ENCODE peak calls at places on chromosomes 1 and 21, in ten cellular contexts. One of them, this sample, is unnamed.

GRCh38 chr1:161021168-161021958 is 411 bp upstream of the F11R start:
- DNase-seq in CD8-positive, alpha-beta T cell: peak
- DNase-seq in adrenal gland: peak
- DNase-seq in epithelial cell of esophagus: peak
- DNase-seq in astrocyte of the spinal cord: no peak
- DNase-seq in PC-9: peak
- DNase-seq in fibroblast of mammary gland: no peak
- DNase-seq in chondrocyte: no peak
- DNase-seq in type B pancreatic cell: peak
- DNase-seq in activated B cell treated with CpG ODN at 0.5 μM for 24 hours: peak
- DNase-seq in this sample: peak

GRCh38 chr1:23931481-23931880 is 18.3 kb upstream of the CNR2 start:
- DNase-seq in CD8-positive, alpha-beta T cell: no peak
- DNase-seq in adrenal gland: no peak
- DNase-seq in epithelial cell of esophagus: no peak
- DNase-seq in astrocyte of the spinal cord: no peak
- DNase-seq in PC-9: no peak
- DNase-seq in fibroblast of mammary gland: no peak
- DNase-seq in chondrocyte: no peak
- DNase-seq in type B pancreatic cell: no peak
- DNase-seq in activated B cell treated with CpG ODN at 0.5 μM for 24 hours: no peak
- DNase-seq in this sample: no peak

GRCh38 chr1:164662462-164662861 is 103.5 kb downstream of the PBX1 start:
- DNase-seq in CD8-positive, alpha-beta T cell: no peak
- DNase-seq in adrenal gland: no peak
- DNase-seq in epithelial cell of esophagus: no peak
- DNase-seq in astrocyte of the spinal cord: no peak
- DNase-seq in PC-9: no peak
- DNase-seq in fibroblast of mammary gland: no peak
- DNase-seq in chondrocyte: no peak
- DNase-seq in type B pancreatic cell: no peak
- DNase-seq in activated B cell treated with CpG ODN at 0.5 μM for 24 hours: no peak
- DNase-seq in this sample: no peak

GRCh38 chr1:170705981-170706380 is 42.0 kb downstream of the PRRX1 start:
- DNase-seq in CD8-positive, alpha-beta T cell: no peak
- DNase-seq in adrenal gland: no peak
- DNase-seq in epithelial cell of esophagus: no peak
- DNase-seq in astrocyte of the spinal cord: no peak
- DNase-seq in PC-9: no peak
- DNase-seq in fibroblast of mammary gland: no peak
- DNase-seq in chondrocyte: no peak
- DNase-seq in type B pancreatic cell: no peak
- DNase-seq in activated B cell treated with CpG ODN at 0.5 μM for 24 hours: no peak
- DNase-seq in this sample: no peak

GRCh38 chr1:115669002-115669673 is 27.4 kb downstream of the VANGL1 start:
- DNase-seq in CD8-positive, alpha-beta T cell: no peak
- DNase-seq in adrenal gland: no peak
- DNase-seq in epithelial cell of esophagus: peak
- DNase-seq in astrocyte of the spinal cord: peak
- DNase-seq in PC-9: peak
- DNase-seq in fibroblast of mammary gland: peak
- DNase-seq in chondrocyte: no peak
- DNase-seq in type B pancreatic cell: no peak
- DNase-seq in activated B cell treated with CpG ODN at 0.5 μM for 24 hours: no peak
- DNase-seq in this sample: peak

GRCh38 chr21:39384674-39385298 is 35.9 kb upstream of the HMGN1 start:
- DNase-seq in CD8-positive, alpha-beta T cell: no peak
- DNase-seq in adrenal gland: no peak
- DNase-seq in epithelial cell of esophagus: no peak
- DNase-seq in astrocyte of the spinal cord: peak
- DNase-seq in PC-9: no peak
- DNase-seq in fibroblast of mammary gland: peak
- DNase-seq in chondrocyte: no peak
- DNase-seq in type B pancreatic cell: no peak
- DNase-seq in activated B cell treated with CpG ODN at 0.5 μM for 24 hours: no peak
- DNase-seq in this sample: no peak

GRCh38 chr1:205582471-205583291 is 49.1 kb downstream of the ELK4 start:
- DNase-seq in CD8-positive, alpha-beta T cell: no peak
- DNase-seq in adrenal gland: no peak
- DNase-seq in epithelial cell of esophagus: no peak
- DNase-seq in astrocyte of the spinal cord: no peak
- DNase-seq in PC-9: no peak
- DNase-seq in fibroblast of mammary gland: no peak
- DNase-seq in chondrocyte: peak
- DNase-seq in type B pancreatic cell: no peak
- DNase-seq in activated B cell treated with CpG ODN at 0.5 μM for 24 hours: no peak
- DNase-seq in this sample: no peak

GRCh38 chr1:41003640-41004220 is 17.8 kb downstream of the SLFNL1 start:
- DNase-seq in CD8-positive, alpha-beta T cell: peak
- DNase-seq in adrenal gland: peak
- DNase-seq in epithelial cell of esophagus: peak
- DNase-seq in astrocyte of the spinal cord: peak
- DNase-seq in PC-9: peak
- DNase-seq in fibroblast of mammary gland: peak
- DNase-seq in chondrocyte: no peak
- DNase-seq in type B pancreatic cell: no peak
- DNase-seq in activated B cell treated with CpG ODN at 0.5 μM for 24 hours: peak
- DNase-seq in this sample: peak

GRCh38 chr1:154837679-154838171 is 32.4 kb downstream of the KCNN3 start:
- DNase-seq in CD8-positive, alpha-beta T cell: no peak
- DNase-seq in adrenal gland: no peak
- DNase-seq in epithelial cell of esophagus: no peak
- DNase-seq in astrocyte of the spinal cord: no peak
- DNase-seq in PC-9: no peak
- DNase-seq in fibroblast of mammary gland: no peak
- DNase-seq in chondrocyte: no peak
- DNase-seq in type B pancreatic cell: no peak
- DNase-seq in activated B cell treated with CpG ODN at 0.5 μM for 24 hours: no peak
- DNase-seq in this sample: no peak

GRCh38 chr1:30162565-30162964 is 560.8 kb downstream of the MATN1 start:
- DNase-seq in CD8-positive, alpha-beta T cell: no peak
- DNase-seq in adrenal gland: no peak
- DNase-seq in epithelial cell of esophagus: no peak
- DNase-seq in astrocyte of the spinal cord: no peak
- DNase-seq in PC-9: no peak
- DNase-seq in fibroblast of mammary gland: no peak
- DNase-seq in chondrocyte: no peak
- DNase-seq in type B pancreatic cell: no peak
- DNase-seq in activated B cell treated with CpG ODN at 0.5 μM for 24 hours: no peak
- DNase-seq in this sample: no peak

GRCh38 chr1:151728151-151728711 is 6.9 kb downstream of the RIIAD1 start:
- DNase-seq in CD8-positive, alpha-beta T cell: no peak
- DNase-seq in adrenal gland: no peak
- DNase-seq in epithelial cell of esophagus: peak
- DNase-seq in astrocyte of the spinal cord: peak
- DNase-seq in PC-9: no peak
- DNase-seq in fibroblast of mammary gland: peak
- DNase-seq in chondrocyte: no peak
- DNase-seq in type B pancreatic cell: no peak
- DNase-seq in activated B cell treated with CpG ODN at 0.5 μM for 24 hours: no peak
- DNase-seq in this sample: no peak

GRCh38 chr1:26218906-26219494 is 15.0 kb upstream of the CEP85 start:
- DNase-seq in CD8-positive, alpha-beta T cell: no peak
- DNase-seq in adrenal gland: no peak
- DNase-seq in epithelial cell of esophagus: no peak
- DNase-seq in astrocyte of the spinal cord: no peak
- DNase-seq in PC-9: peak
- DNase-seq in fibroblast of mammary gland: no peak
- DNase-seq in chondrocyte: no peak
- DNase-seq in type B pancreatic cell: no peak
- DNase-seq in activated B cell treated with CpG ODN at 0.5 μM for 24 hours: no peak
- DNase-seq in this sample: no peak

GRCh38 chr1:8020032-8020431 is 6.1 kb downstream of the ERRFI1 start:
- DNase-seq in CD8-positive, alpha-beta T cell: no peak
- DNase-seq in adrenal gland: no peak
- DNase-seq in epithelial cell of esophagus: peak
- DNase-seq in astrocyte of the spinal cord: peak
- DNase-seq in PC-9: peak
- DNase-seq in fibroblast of mammary gland: peak
- DNase-seq in chondrocyte: no peak
- DNase-seq in type B pancreatic cell: no peak
- DNase-seq in activated B cell treated with CpG ODN at 0.5 μM for 24 hours: no peak
- DNase-seq in this sample: peak

GRCh38 chr1:32969556-32969955 is 4.9 kb upstream of the RNF19B start:
- DNase-seq in CD8-positive, alpha-beta T cell: no peak
- DNase-seq in adrenal gland: no peak
- DNase-seq in epithelial cell of esophagus: peak
- DNase-seq in astrocyte of the spinal cord: no peak
- DNase-seq in PC-9: peak
- DNase-seq in fibroblast of mammary gland: peak
- DNase-seq in chondrocyte: no peak
- DNase-seq in type B pancreatic cell: no peak
- DNase-seq in activated B cell treated with CpG ODN at 0.5 μM for 24 hours: no peak
- DNase-seq in this sample: no peak

GRCh38 chr21:42369821-42370220 is 3.5 kb upstream of the TFF1 start:
- DNase-seq in CD8-positive, alpha-beta T cell: no peak
- DNase-seq in adrenal gland: no peak
- DNase-seq in epithelial cell of esophagus: no peak
- DNase-seq in astrocyte of the spinal cord: no peak
- DNase-seq in PC-9: no peak
- DNase-seq in fibroblast of mammary gland: no peak
- DNase-seq in chondrocyte: peak
- DNase-seq in type B pancreatic cell: no peak
- DNase-seq in activated B cell treated with CpG ODN at 0.5 μM for 24 hours: no peak
- DNase-seq in this sample: no peak
- TF ChIP-seq CTCF in CD8-positive, alpha-beta T cell: no peak
- TF ChIP-seq CTCF in adrenal gland: no peak
- TF ChIP-seq CTCF in epithelial cell of esophagus: no peak
- TF ChIP-seq CTCF in astrocyte of the spinal cord: no peak
- TF ChIP-seq CTCF in PC-9: no peak
- TF ChIP-seq CTCF in fibroblast of mammary gland: no peak
- TF ChIP-seq CTCF in chondrocyte: no peak
- TF ChIP-seq CTCF in type B pancreatic cell: peak
- TF ChIP-seq CTCF in activated B cell treated with CpG ODN at 0.5 μM for 24 hours: no peak
- TF ChIP-seq CTCF in this sample: no peak

DNA sequence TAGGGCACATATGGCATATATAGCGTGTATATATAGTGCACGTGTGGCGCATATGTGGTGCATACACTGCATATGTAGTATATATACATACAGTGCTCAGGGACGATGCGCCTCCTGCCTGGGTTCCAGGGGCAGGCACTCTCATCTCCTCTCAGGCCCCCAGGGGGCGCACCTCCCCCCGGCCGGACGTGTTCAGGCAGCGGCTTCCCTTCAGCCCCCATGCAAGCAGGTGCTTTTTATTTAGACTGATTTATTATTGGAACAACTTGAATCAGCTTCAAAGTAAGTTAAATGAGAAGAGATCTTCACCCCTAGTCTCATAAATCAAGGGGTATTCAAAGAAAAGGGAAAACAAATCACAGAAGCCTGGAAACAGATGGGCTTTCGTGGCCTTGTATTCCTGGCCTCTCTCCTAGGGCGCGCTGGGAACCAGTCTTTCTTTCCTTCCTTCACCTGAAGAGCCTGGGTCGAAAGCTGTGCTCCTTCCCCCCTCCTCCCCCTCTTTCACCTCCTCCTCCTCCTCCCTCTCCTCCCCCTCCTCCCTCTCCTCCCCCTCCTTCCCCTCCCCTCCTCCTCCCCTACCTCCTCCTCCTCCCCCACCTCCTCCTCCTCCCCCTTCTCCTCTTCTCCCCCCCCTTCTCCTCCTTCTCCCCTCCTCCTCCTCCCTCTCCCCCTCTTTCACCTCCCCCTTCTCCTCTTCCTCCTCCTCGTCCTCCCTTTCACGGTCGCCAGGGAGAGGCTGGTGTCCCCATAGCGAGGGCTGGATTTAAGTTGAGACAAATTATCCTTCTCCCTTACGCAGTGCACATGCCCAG is 64.7 kb downstream of the UBIAD1 start:
- DNase-seq in CD8-positive, alpha-beta T cell: peak
- DNase-seq in adrenal gland: peak
- DNase-seq in epithelial cell of esophagus: peak
- DNase-seq in astrocyte of the spinal cord: peak
- DNase-seq in PC-9: peak
- DNase-seq in fibroblast of mammary gland: peak
- DNase-seq in chondrocyte: no peak
- DNase-seq in type B pancreatic cell: no peak
- DNase-seq in activated B cell treated with CpG ODN at 0.5 μM for 24 hours: peak
- DNase-seq in this sample: peak
- TF ChIP-seq CTCF in CD8-positive, alpha-beta T cell: peak
- TF ChIP-seq CTCF in adrenal gland: peak
- TF ChIP-seq CTCF in epithelial cell of esophagus: peak
- TF ChIP-seq CTCF in astrocyte of the spinal cord: peak
- TF ChIP-seq CTCF in PC-9: peak
- TF ChIP-seq CTCF in fibroblast of mammary gland: peak
- TF ChIP-seq CTCF in chondrocyte: peak
- TF ChIP-seq CTCF in type B pancreatic cell: peak
- TF ChIP-seq CTCF in activated B cell treated with CpG ODN at 0.5 μM for 24 hours: peak
- TF ChIP-seq CTCF in this sample: peak

GRCh38 chr1:234617986-234618725 is 8.2 kb upstream of the IRF2BP2 start:
- DNase-seq in CD8-positive, alpha-beta T cell: no peak
- DNase-seq in adrenal gland: no peak
- DNase-seq in epithelial cell of esophagus: peak
- DNase-seq in astrocyte of the spinal cord: peak
- DNase-seq in PC-9: no peak
- DNase-seq in fibroblast of mammary gland: peak
- DNase-seq in chondrocyte: no peak
- DNase-seq in type B pancreatic cell: no peak
- DNase-seq in activated B cell treated with CpG ODN at 0.5 μM for 24 hours: no peak
- DNase-seq in this sample: peak

GRCh38 chr1:234618726-234619049 is 8.7 kb upstream of the IRF2BP2 start:
- DNase-seq in CD8-positive, alpha-beta T cell: no peak
- DNase-seq in adrenal gland: no peak
- DNase-seq in epithelial cell of esophagus: no peak
- DNase-seq in astrocyte of the spinal cord: no peak
- DNase-seq in PC-9: no peak
- DNase-seq in fibroblast of mammary gland: no peak
- DNase-seq in chondrocyte: no peak
- DNase-seq in type B pancreatic cell: no peak
- DNase-seq in activated B cell treated with CpG ODN at 0.5 μM for 24 hours: no peak
- DNase-seq in this sample: no peak

GRCh38 chr1:234619071-234619480 is 9.1 kb upstream of the IRF2BP2 start:
- DNase-seq in CD8-positive, alpha-beta T cell: no peak
- DNase-seq in adrenal gland: no peak
- DNase-seq in epithelial cell of esophagus: peak
- DNase-seq in astrocyte of the spinal cord: peak
- DNase-seq in PC-9: no peak
- DNase-seq in fibroblast of mammary gland: peak
- DNase-seq in chondrocyte: no peak
- DNase-seq in type B pancreatic cell: no peak
- DNase-seq in activated B cell treated with CpG ODN at 0.5 μM for 24 hours: no peak
- DNase-seq in this sample: no peak

GRCh38 chr1:234616644-234617043 is 6.7 kb upstream of the IRF2BP2 start:
- DNase-seq in CD8-positive, alpha-beta T cell: no peak
- DNase-seq in adrenal gland: no peak
- DNase-seq in epithelial cell of esophagus: peak
- DNase-seq in astrocyte of the spinal cord: peak
- DNase-seq in PC-9: no peak
- DNase-seq in fibroblast of mammary gland: peak
- DNase-seq in chondrocyte: no peak
- DNase-seq in type B pancreatic cell: no peak
- DNase-seq in activated B cell treated with CpG ODN at 0.5 μM for 24 hours: no peak
- DNase-seq in this sample: no peak

GRCh38 chr1:234617135-234617985 is 7.4 kb upstream of the IRF2BP2 start:
- DNase-seq in CD8-positive, alpha-beta T cell: no peak
- DNase-seq in adrenal gland: no peak
- DNase-seq in epithelial cell of esophagus: no peak
- DNase-seq in astrocyte of the spinal cord: peak
- DNase-seq in PC-9: no peak
- DNase-seq in fibroblast of mammary gland: peak
- DNase-seq in chondrocyte: no peak
- DNase-seq in type B pancreatic cell: no peak
- DNase-seq in activated B cell treated with CpG ODN at 0.5 μM for 24 hours: no peak
- DNase-seq in this sample: no peak
- TF ChIP-seq CTCF in CD8-positive, alpha-beta T cell: peak
- TF ChIP-seq CTCF in adrenal gland: no peak
- TF ChIP-seq CTCF in epithelial cell of esophagus: no peak
- TF ChIP-seq CTCF in astrocyte of the spinal cord: peak
- TF ChIP-seq CTCF in PC-9: no peak
- TF ChIP-seq CTCF in fibroblast of mammary gland: peak
- TF ChIP-seq CTCF in chondrocyte: peak
- TF ChIP-seq CTCF in type B pancreatic cell: peak
- TF ChIP-seq CTCF in activated B cell treated with CpG ODN at 0.5 μM for 24 hours: no peak
- TF ChIP-seq CTCF in this sample: no peak

GRCh38 chr1:155966135-155966534 is 12.2 kb downstream of the ARHGEF2 start:
- DNase-seq in CD8-positive, alpha-beta T cell: no peak
- DNase-seq in adrenal gland: no peak
- DNase-seq in epithelial cell of esophagus: no peak
- DNase-seq in astrocyte of the spinal cord: no peak
- DNase-seq in PC-9: no peak
- DNase-seq in fibroblast of mammary gland: no peak
- DNase-seq in chondrocyte: no peak
- DNase-seq in type B pancreatic cell: no peak
- DNase-seq in activated B cell treated with CpG ODN at 0.5 μM for 24 hours: no peak
- DNase-seq in this sample: no peak
- TF ChIP-seq CTCF in CD8-positive, alpha-beta T cell: no peak
- TF ChIP-seq CTCF in adrenal gland: no peak
- TF ChIP-seq CTCF in epithelial cell of esophagus: no peak
- TF ChIP-seq CTCF in astrocyte of the spinal cord: peak
- TF ChIP-seq CTCF in PC-9: no peak
- TF ChIP-seq CTCF in fibroblast of mammary gland: peak
- TF ChIP-seq CTCF in chondrocyte: peak
- TF ChIP-seq CTCF in type B pancreatic cell: peak
- TF ChIP-seq CTCF in activated B cell treated with CpG ODN at 0.5 μM for 24 hours: no peak
- TF ChIP-seq CTCF in this sample: no peak